ENCODE peak calls at places on chromosomes 6 and 20, in eight cellular contexts. One of them, this sample, is unnamed.

GRCh38 chr20:22801528-22801927 is 217.2 kb upstream of the FOXA2 start:
- DNase-seq in HFF-Myc: peak
- DNase-seq in GM10248: no peak
- DNase-seq in T-cell: no peak
- DNase-seq in central memory CD4-positive, alpha-beta T cell: no peak
- DNase-seq in head of caudate nucleus: no peak
- DNase-seq in activated CD4-positive, alpha-beta T cell treated with anti-CD3 and anti-CD28 coated beads for 24 hours: no peak
- DNase-seq in T-helper 17 cell: no peak
- DNase-seq in this sample: no peak

GRCh38 chr6:119628691-119629621 is 279.4 kb upstream of the MAN1A1 start:
- DNase-seq in HFF-Myc: no peak
- DNase-seq in GM10248: no peak
- DNase-seq in T-cell: no peak
- DNase-seq in central memory CD4-positive, alpha-beta T cell: no peak
- DNase-seq in head of caudate nucleus: no peak
- DNase-seq in activated CD4-positive, alpha-beta T cell treated with anti-CD3 and anti-CD28 coated beads for 24 hours: no peak
- DNase-seq in T-helper 17 cell: no peak
- DNase-seq in this sample: no peak

GRCh38 chr6:127999032-127999431 is 98.2 kb upstream of the THEMIS start:
- DNase-seq in HFF-Myc: no peak
- DNase-seq in GM10248: no peak
- DNase-seq in T-cell: no peak
- DNase-seq in central memory CD4-positive, alpha-beta T cell: no peak
- DNase-seq in head of caudate nucleus: no peak
- DNase-seq in activated CD4-positive, alpha-beta T cell treated with anti-CD3 and anti-CD28 coated beads for 24 hours: no peak
- DNase-seq in T-helper 17 cell: no peak
- DNase-seq in this sample: no peak

GRCh38 chr6:11233936-11234573 is 1.6 kb upstream of the NEDD9 start:
- DNase-seq in HFF-Myc: no peak
- DNase-seq in GM10248: no peak
- DNase-seq in T-cell: no peak
- DNase-seq in central memory CD4-positive, alpha-beta T cell: no peak
- DNase-seq in head of caudate nucleus: no peak
- DNase-seq in activated CD4-positive, alpha-beta T cell treated with anti-CD3 and anti-CD28 coated beads for 24 hours: no peak
- DNase-seq in T-helper 17 cell: no peak
- DNase-seq in this sample: no peak

GRCh38 chr6:100491947-100492670 is 27.4 kb upstream of the SIM1 start:
- DNase-seq in HFF-Myc: no peak
- DNase-seq in GM10248: no peak
- DNase-seq in T-cell: no peak
- DNase-seq in central memory CD4-positive, alpha-beta T cell: no peak
- DNase-seq in head of caudate nucleus: no peak
- DNase-seq in activated CD4-positive, alpha-beta T cell treated with anti-CD3 and anti-CD28 coated beads for 24 hours: no peak
- DNase-seq in T-helper 17 cell: no peak
- DNase-seq in this sample: no peak

GRCh38 chr6:26044140-26045045 is 42.8 kb upstream of the HFE start:
- DNase-seq in HFF-Myc: no peak
- DNase-seq in GM10248: no peak
- DNase-seq in T-cell: peak
- DNase-seq in central memory CD4-positive, alpha-beta T cell: peak
- DNase-seq in head of caudate nucleus: no peak
- DNase-seq in activated CD4-positive, alpha-beta T cell treated with anti-CD3 and anti-CD28 coated beads for 24 hours: no peak
- DNase-seq in T-helper 17 cell: no peak
- DNase-seq in this sample: peak

GRCh38 chr6:124682751-124683150 is 279.5 kb upstream of the RNF217 start:
- DNase-seq in HFF-Myc: no peak
- DNase-seq in GM10248: no peak
- DNase-seq in T-cell: no peak
- DNase-seq in central memory CD4-positive, alpha-beta T cell: no peak
- DNase-seq in head of caudate nucleus: peak
- DNase-seq in activated CD4-positive, alpha-beta T cell treated with anti-CD3 and anti-CD28 coated beads for 24 hours: no peak
- DNase-seq in T-helper 17 cell: no peak
- DNase-seq in this sample: no peak

GRCh38 chr6:3473773-3474172 is 16.9 kb upstream of the SLC22A23 start:
- DNase-seq in HFF-Myc: peak
- DNase-seq in GM10248: no peak
- DNase-seq in T-cell: no peak
- DNase-seq in central memory CD4-positive, alpha-beta T cell: no peak
- DNase-seq in head of caudate nucleus: no peak
- DNase-seq in activated CD4-positive, alpha-beta T cell treated with anti-CD3 and anti-CD28 coated beads for 24 hours: no peak
- DNase-seq in T-helper 17 cell: no peak
- DNase-seq in this sample: no peak

GRCh38 chr6:170047813-170048212 is 243.1 kb downstream of the DLL1 start:
- DNase-seq in HFF-Myc: no peak
- DNase-seq in GM10248: no peak
- DNase-seq in T-cell: no peak
- DNase-seq in central memory CD4-positive, alpha-beta T cell: no peak
- DNase-seq in head of caudate nucleus: peak
- DNase-seq in activated CD4-positive, alpha-beta T cell treated with anti-CD3 and anti-CD28 coated beads for 24 hours: no peak
- DNase-seq in T-helper 17 cell: no peak
- DNase-seq in this sample: no peak

GRCh38 chr6:15535495-15536200 is 127.2 kb downstream of the DTNBP1 start:
- DNase-seq in HFF-Myc: no peak
- DNase-seq in GM10248: no peak
- DNase-seq in T-cell: no peak
- DNase-seq in central memory CD4-positive, alpha-beta T cell: no peak
- DNase-seq in head of caudate nucleus: no peak
- DNase-seq in activated CD4-positive, alpha-beta T cell treated with anti-CD3 and anti-CD28 coated beads for 24 hours: no peak
- DNase-seq in T-helper 17 cell: no peak
- DNase-seq in this sample: no peak

GRCh38 chr6:56891754-56892153 is 63.2 kb upstream of the BEND6 start:
- DNase-seq in HFF-Myc: no peak
- DNase-seq in GM10248: no peak
- DNase-seq in T-cell: no peak
- DNase-seq in central memory CD4-positive, alpha-beta T cell: no peak
- DNase-seq in head of caudate nucleus: no peak
- DNase-seq in activated CD4-positive, alpha-beta T cell treated with anti-CD3 and anti-CD28 coated beads for 24 hours: no peak
- DNase-seq in T-helper 17 cell: no peak
- DNase-seq in this sample: no peak

GRCh38 chr20:50017160-50017559 is 34.4 kb downstream of the SNAI1 start:
- DNase-seq in HFF-Myc: no peak
- DNase-seq in GM10248: no peak
- DNase-seq in T-cell: no peak
- DNase-seq in central memory CD4-positive, alpha-beta T cell: no peak
- DNase-seq in head of caudate nucleus: no peak
- DNase-seq in activated CD4-positive, alpha-beta T cell treated with anti-CD3 and anti-CD28 coated beads for 24 hours: no peak
- DNase-seq in T-helper 17 cell: no peak
- DNase-seq in this sample: no peak

GRCh38 chr6:85015396-85015990 is 251.1 kb upstream of the TBX18 start:
- DNase-seq in HFF-Myc: no peak
- DNase-seq in GM10248: peak
- DNase-seq in T-cell: no peak
- DNase-seq in central memory CD4-positive, alpha-beta T cell: no peak
- DNase-seq in head of caudate nucleus: no peak
- DNase-seq in activated CD4-positive, alpha-beta T cell treated with anti-CD3 and anti-CD28 coated beads for 24 hours: no peak
- DNase-seq in T-helper 17 cell: no peak
- DNase-seq in this sample: no peak

GRCh38 chr20:57501461-57502330 is 23.2 kb downstream of the CTCFL start:
- DNase-seq in HFF-Myc: no peak
- DNase-seq in GM10248: no peak
- DNase-seq in T-cell: no peak
- DNase-seq in central memory CD4-positive, alpha-beta T cell: no peak
- DNase-seq in head of caudate nucleus: no peak
- DNase-seq in activated CD4-positive, alpha-beta T cell treated with anti-CD3 and anti-CD28 coated beads for 24 hours: no peak
- DNase-seq in T-helper 17 cell: no peak
- DNase-seq in this sample: no peak

GRCh38 chr6:129590408-129591022 is 119.5 kb downstream of the ARHGAP18 start:
- DNase-seq in HFF-Myc: peak
- DNase-seq in GM10248: no peak
- DNase-seq in T-cell: no peak
- DNase-seq in central memory CD4-positive, alpha-beta T cell: no peak
- DNase-seq in head of caudate nucleus: no peak
- DNase-seq in activated CD4-positive, alpha-beta T cell treated with anti-CD3 and anti-CD28 coated beads for 24 hours: no peak
- DNase-seq in T-helper 17 cell: no peak
- DNase-seq in this sample: no peak

GRCh38 chr6:79946242-79946641 is 1.1 kb downstream of the ELOVL4 start:
- DNase-seq in HFF-Myc: no peak
- DNase-seq in GM10248: peak
- DNase-seq in T-cell: peak
- DNase-seq in central memory CD4-positive, alpha-beta T cell: peak
- DNase-seq in head of caudate nucleus: no peak
- DNase-seq in activated CD4-positive, alpha-beta T cell treated with anti-CD3 and anti-CD28 coated beads for 24 hours: no peak
- DNase-seq in T-helper 17 cell: no peak
- DNase-seq in this sample: no peak

GRCh38 chr20:58022711-58023110 is 205.7 kb downstream of the ANKRD60 start:
- DNase-seq in HFF-Myc: no peak
- DNase-seq in GM10248: no peak
- DNase-seq in T-cell: no peak
- DNase-seq in central memory CD4-positive, alpha-beta T cell: no peak
- DNase-seq in head of caudate nucleus: no peak
- DNase-seq in activated CD4-positive, alpha-beta T cell treated with anti-CD3 and anti-CD28 coated beads for 24 hours: no peak
- DNase-seq in T-helper 17 cell: no peak
- DNase-seq in this sample: no peak

GRCh38 chr6:53829698-53830221 is 35.0 kb downstream of the LRRC1 start:
- DNase-seq in HFF-Myc: no peak
- DNase-seq in GM10248: no peak
- DNase-seq in T-cell: no peak
- DNase-seq in central memory CD4-positive, alpha-beta T cell: no peak
- DNase-seq in head of caudate nucleus: no peak
- DNase-seq in activated CD4-positive, alpha-beta T cell treated with anti-CD3 and anti-CD28 coated beads for 24 hours: no peak
- DNase-seq in T-helper 17 cell: no peak
- DNase-seq in this sample: no peak

GRCh38 chr6:54846857-54847721 is 518 bp downstream of the FAM83B start:
- DNase-seq in HFF-Myc: no peak
- DNase-seq in GM10248: no peak
- DNase-seq in T-cell: no peak
- DNase-seq in central memory CD4-positive, alpha-beta T cell: no peak
- DNase-seq in head of caudate nucleus: no peak
- DNase-seq in activated CD4-positive, alpha-beta T cell treated with anti-CD3 and anti-CD28 coated beads for 24 hours: no peak
- DNase-seq in T-helper 17 cell: no peak
- DNase-seq in this sample: no peak

GRCh38 chr6:40695114-40695513 is 108.0 kb upstream of the LRFN2 start:
- DNase-seq in HFF-Myc: no peak
- DNase-seq in GM10248: no peak
- DNase-seq in T-cell: no peak
- DNase-seq in central memory CD4-positive, alpha-beta T cell: no peak
- DNase-seq in head of caudate nucleus: no peak
- DNase-seq in activated CD4-positive, alpha-beta T cell treated with anti-CD3 and anti-CD28 coated beads for 24 hours: no peak
- DNase-seq in T-helper 17 cell: no peak
- DNase-seq in this sample: no peak

GRCh38 chr6:119966484-119966883 is 616.9 kb upstream of the MAN1A1 start:
- DNase-seq in HFF-Myc: no peak
- DNase-seq in GM10248: peak
- DNase-seq in T-cell: no peak
- DNase-seq in central memory CD4-positive, alpha-beta T cell: no peak
- DNase-seq in head of caudate nucleus: no peak
- DNase-seq in activated CD4-positive, alpha-beta T cell treated with anti-CD3 and anti-CD28 coated beads for 24 hours: no peak
- DNase-seq in T-helper 17 cell: no peak
- DNase-seq in this sample: no peak

GRCh38 chr20:63969851-63970713 is at the start of gene ZNF512B:
- DNase-seq in HFF-Myc: no peak
- DNase-seq in GM10248: peak
- DNase-seq in T-cell: peak
- DNase-seq in central memory CD4-positive, alpha-beta T cell: peak
- DNase-seq in head of caudate nucleus: no peak
- DNase-seq in activated CD4-positive, alpha-beta T cell treated with anti-CD3 and anti-CD28 coated beads for 24 hours: peak
- DNase-seq in T-helper 17 cell: peak
- DNase-seq in this sample: peak

GRCh38 chr6:137970368-137970767 is 103.3 kb downstream of the TNFAIP3 start:
- DNase-seq in HFF-Myc: no peak
- DNase-seq in GM10248: peak
- DNase-seq in T-cell: no peak
- DNase-seq in central memory CD4-positive, alpha-beta T cell: no peak
- DNase-seq in head of caudate nucleus: no peak
- DNase-seq in activated CD4-positive, alpha-beta T cell treated with anti-CD3 and anti-CD28 coated beads for 24 hours: no peak
- DNase-seq in T-helper 17 cell: no peak
- DNase-seq in this sample: no peak

GRCh38 chr20:43846516-43846905 is 68.1 kb upstream of the TOX2 start:
- DNase-seq in HFF-Myc: no peak
- DNase-seq in GM10248: no peak
- DNase-seq in T-cell: no peak
- DNase-seq in central memory CD4-positive, alpha-beta T cell: no peak
- DNase-seq in head of caudate nucleus: no peak
- DNase-seq in activated CD4-positive, alpha-beta T cell treated with anti-CD3 and anti-CD28 coated beads for 24 hours: no peak
- DNase-seq in T-helper 17 cell: no peak
- DNase-seq in this sample: no peak

This sample was measured in activated B cell treated with CpG ODN at 0.5 μM for 24 hours.